ENCODE peak calls at places on chromosomes 16 and 17, in six cellular contexts. D, C, Z, A, F and J are unnamed samples.

GRCh38 chr17:68101992-68102758 is 66.6 kb downstream of the KPNA2 start:
- DNase-seq in D (no peak), C (no peak), A (no peak), F (peak; percentile 56), Z (peak; percentile 10), J (no peak)

GRCh38 chr17:14301761-14302401 is 1.0 kb downstream of the HS3ST3B1 start:
- DNase-seq in C (peak; percentile 62), Z (peak; percentile 46), D (peak; percentile 40), F (peak; percentile 45), A (peak; percentile 48), J (no peak)

GRCh38 chr16:278863-279366 is 1.5 kb upstream of the ARHGDIG start:
- DNase-seq in F (no peak), D (no peak), Z (no peak), A (peak; percentile 17), C (no peak), J (peak; percentile 77)

GRCh38 chr16:59090501-59090900 is 356.4 kb upstream of the GOT2 start:
- DNase-seq in C (no peak), Z (no peak), A (no peak), F (no peak), D (no peak), J (no peak)

GRCh38 chr16:66588981-66589713 is 9.9 kb downstream of the CMTM2 start:
- DNase-seq in A (peak; percentile 18), Z (peak; percentile 46), D (no peak), F (no peak), C (peak; percentile 70), J (no peak)

GRCh38 chr17:9959377-9959981 is 54.4 kb upstream of the RCVRN start:
- DNase-seq in A (peak; percentile 49), D (no peak), C (no peak), F (peak; percentile 55), Z (peak; percentile 62), J (peak; percentile 18)

GRCh38 chr17:48593126-48593829 is at the start of gene HOXB5:
- DNase-seq in D (no peak), C (no peak), F (no peak), A (peak; percentile 22), Z (peak; percentile 35), J (no peak)

GRCh38 chr17:3683054-3683511 is 12.9 kb downstream of the P2RX5 start:
- DNase-seq in C (no peak), D (peak; percentile 41), Z (peak; percentile 86), A (no peak), F (no peak), J (no peak)

GRCh38 chr16:685967-686366 is 1.8 kb upstream of the JMJD8 start:
- DNase-seq in F (no peak), Z (peak; percentile 42), D (no peak), A (peak; percentile 13), C (no peak), J (no peak)

GRCh38 chr16:17768257-17768656 is 297.5 kb upstream of the XYLT1 start:
- DNase-seq in C (no peak), A (peak; percentile 62), F (no peak), D (no peak), Z (peak; percentile 85), J (no peak)

GRCh38 chr16:14310519-14310991 is 239.4 kb downstream of the MRTFB start:
- DNase-seq in C (peak; percentile 67), Z (peak; percentile 32), F (no peak), A (peak; percentile 50), D (no peak), J (no peak)

GRCh38 chr16:57029161-57030160 is 40.1 kb downstream of the NLRC5 start:
- DNase-seq in C (no peak), Z (peak; percentile 47), A (peak; percentile 77), F (no peak), D (no peak), J (no peak)

GRCh38 chr17:76139801-76140660 is 1.0 kb downstream of the FOXJ1 start:
- DNase-seq in A (no peak), D (no peak), C (peak; percentile 51), Z (peak; percentile 42), F (peak; percentile 74), J (no peak)

GRCh38 chr17:1647802-1648581 is 1.7 kb downstream of the RILP start:
- DNase-seq in D (no peak), A (no peak), F (no peak), Z (peak; percentile 31), C (peak; percentile 59), J (no peak)

GRCh38 chr16:883340-883739 is 82.8 kb upstream of the GNG13 start:
- DNase-seq in D (no peak), Z (no peak), F (no peak), A (no peak), C (no peak), J (no peak)

GRCh38 chr17:7107012-7107754 is 7.4 kb downstream of the ASGR2 start:
- DNase-seq in F (no peak), C (no peak), D (no peak), Z (no peak), A (no peak), J (no peak)

GRCh38 chr16:1639840-1640239 is 27.7 kb downstream of the CRAMP1 start:
- DNase-seq in F (no peak), A (no peak), Z (no peak), D (no peak), C (no peak), J (no peak)

GRCh38 chr17:29713626-29714025 is 90.9 kb upstream of the CORO6 start:
- DNase-seq in C (no peak), A (no peak), F (no peak), D (no peak), Z (no peak), J (no peak)

GRCh38 chr16:71504901-71505300 is 15.8 kb upstream of the ZNF19 start:
- DNase-seq in Z (no peak), F (no peak), A (no peak), C (no peak), D (no peak), J (no peak)

GRCh38 chr16:27600386-27600785 is 50.4 kb downstream of the KATNIP start:
- DNase-seq in D (no peak), F (no peak), A (no peak), Z (no peak), C (no peak), J (no peak)

GRCh38 chr16:29645699-29646187 is 17.3 kb upstream of the SPN start:
- DNase-seq in A (no peak), D (no peak), F (no peak), Z (no peak), C (no peak), J (no peak)

GRCh38 chr17:40095356-40095943 is 4.9 kb downstream of the NR1D1 start:
- DNase-seq in C (peak; percentile 71), D (no peak), Z (no peak), F (no peak), A (no peak), J (no peak)

GRCh38 chr17:69654981-69655581 is 240.6 kb downstream of the MAP2K6 start:
- DNase-seq in Z (peak; percentile 74), F (no peak), D (no peak), C (no peak), A (peak; percentile 95), J (no peak)

GRCh38 chr16:49698931-49699715 is 156.8 kb downstream of the ZNF423 start:
- DNase-seq in Z (no peak), F (no peak), A (no peak), C (peak; percentile 87), D (no peak), J (no peak)

GRCh38 chr16:29198231-29198630 is 208.3 kb downstream of the NPIPB11 start:
- DNase-seq in C (no peak), F (no peak), D (no peak), Z (no peak), A (no peak), J (no peak)

GRCh38 chr16:85623250-85623649 is 10.1 kb downstream of the GSE1 start:
- DNase-seq in Z (no peak), C (no peak), A (no peak), F (no peak), D (no peak), J (no peak)

GRCh38 chr16:16005725-16006124 is 56.3 kb downstream of the ABCC1 start:
- DNase-seq in A (no peak), C (peak; percentile 6), Z (no peak), F (no peak), D (no peak), J (no peak)

GRCh38 chr16:78727536-78727935 is 628.1 kb downstream of the WWOX start:
- DNase-seq in F (no peak), C (no peak), A (no peak), D (no peak), Z (no peak), J (no peak)

GRCh38 chr16:4052801-4053662 is 63.2 kb downstream of the ADCY9 start:
- DNase-seq in C (peak; percentile 92), F (peak; percentile 96), A (peak; percentile 81), D (no peak), Z (peak; percentile 77), J (peak; percentile 19)

GRCh38 chr16:27174007-27174406 is 29.3 kb upstream of the KDM8 start:
- DNase-seq in A (no peak), C (no peak), Z (no peak), D (no peak), F (no peak), J (peak; percentile 94)

GRCh38 chr17:29760279-29760721 is 137.6 kb upstream of the CORO6 start:
- DNase-seq in F (no peak), A (peak; percentile 39), Z (peak; percentile 25), C (no peak), D (peak; percentile 15), J (no peak)

GRCh38 chr16:19808061-19808621 is 76.5 kb downstream of the GPRC5B start:
- DNase-seq in D (no peak), C (no peak), F (peak; percentile 56), Z (no peak), A (no peak), J (no peak)

GRCh38 chr17:74584307-74584706 is 7.8 kb downstream of the CD300LD start:
- DNase-seq in Z (no peak), A (no peak), C (no peak), F (no peak), D (no peak), J (no peak)

GRCh38 chr16:48745541-48745940 is 135.6 kb upstream of the N4BP1 start:
- DNase-seq in A (no peak), D (no peak), F (no peak), Z (no peak), C (no peak), J (no peak)

GRCh38 chr17:61382796-61383688 is 16.6 kb upstream of the TBX2 start:
- DNase-seq in A (no peak), D (no peak), Z (no peak), F (no peak), C (peak; percentile 40), J (no peak)